ENCODE peak calls at places on chromosomes 13 and 19, in ten cellular contexts. One of them, this sample, is unnamed.

GRCh38 chr19:12782424-12783225 is 7.3 kb upstream of the HOOK2 start:
- DNase-seq in activated T-helper 1 cell treated with Interleukin-2 at 50 U/mL for 16 hours: peak; percentile 93
- DNase-seq in AG08395: peak; percentile 77
- DNase-seq in occipital lobe: peak; percentile 89
- DNase-seq in cardiac fibroblast: peak; percentile 79
- DNase-seq in fibroblast of the conjunctiva: no peak
- DNase-seq in RPMI7951: peak; percentile 82
- DNase-seq in stomach: peak; percentile 80
- DNase-seq in GM23248: peak; percentile 84
- DNase-seq in HEK293T: no peak
- DNase-seq in this sample: peak; percentile 77

GRCh38 chr19:50897191-50897607 is 14.0 kb downstream of the KLK4 start:
- DNase-seq in activated T-helper 1 cell treated with Interleukin-2 at 50 U/mL for 16 hours: no peak
- DNase-seq in AG08395: no peak
- DNase-seq in occipital lobe: no peak
- DNase-seq in cardiac fibroblast: no peak
- DNase-seq in fibroblast of the conjunctiva: no peak
- DNase-seq in RPMI7951: no peak
- DNase-seq in stomach: no peak
- DNase-seq in GM23248: no peak
- DNase-seq in HEK293T: no peak
- DNase-seq in this sample: no peak

GRCh38 chr13:99506632-99507031 is 5.4 kb downstream of the TM9SF2 start:
- DNase-seq in activated T-helper 1 cell treated with Interleukin-2 at 50 U/mL for 16 hours: no peak
- DNase-seq in AG08395: no peak
- DNase-seq in occipital lobe: no peak
- DNase-seq in cardiac fibroblast: no peak
- DNase-seq in fibroblast of the conjunctiva: no peak
- DNase-seq in RPMI7951: no peak
- DNase-seq in stomach: no peak
- DNase-seq in GM23248: no peak
- DNase-seq in HEK293T: no peak
- DNase-seq in this sample: no peak

GRCh38 chr19:37997911-37998344 is 90.9 kb downstream of the SIPA1L3 start:
- DNase-seq in activated T-helper 1 cell treated with Interleukin-2 at 50 U/mL for 16 hours: no peak
- DNase-seq in AG08395: peak; percentile 83
- DNase-seq in occipital lobe: no peak
- DNase-seq in cardiac fibroblast: peak; percentile 98
- DNase-seq in fibroblast of the conjunctiva: peak; percentile 88
- DNase-seq in RPMI7951: peak; percentile 97
- DNase-seq in stomach: no peak
- DNase-seq in GM23248: peak; percentile 96
- DNase-seq in HEK293T: no peak
- DNase-seq in this sample: peak; percentile 98

GRCh38 chr19:32863841-32864240 is 5.7 kb downstream of the SLC7A9 start:
- DNase-seq in activated T-helper 1 cell treated with Interleukin-2 at 50 U/mL for 16 hours: no peak
- DNase-seq in AG08395: no peak
- DNase-seq in occipital lobe: no peak
- DNase-seq in cardiac fibroblast: no peak
- DNase-seq in fibroblast of the conjunctiva: no peak
- DNase-seq in RPMI7951: no peak
- DNase-seq in stomach: no peak
- DNase-seq in GM23248: no peak
- DNase-seq in HEK293T: no peak
- DNase-seq in this sample: no peak

GRCh38 chr19:41708481-41708880 is at the start of gene CEACAM5:
- DNase-seq in activated T-helper 1 cell treated with Interleukin-2 at 50 U/mL for 16 hours: no peak
- DNase-seq in AG08395: no peak
- DNase-seq in occipital lobe: no peak
- DNase-seq in cardiac fibroblast: no peak
- DNase-seq in fibroblast of the conjunctiva: no peak
- DNase-seq in RPMI7951: no peak
- DNase-seq in stomach: no peak
- DNase-seq in GM23248: no peak
- DNase-seq in HEK293T: no peak
- DNase-seq in this sample: no peak

GRCh38 chr19:57171551-57172081 is 4.3 kb upstream of the DUXA start:
- DNase-seq in activated T-helper 1 cell treated with Interleukin-2 at 50 U/mL for 16 hours: peak; percentile 12
- DNase-seq in AG08395: peak; percentile 47
- DNase-seq in occipital lobe: no peak
- DNase-seq in cardiac fibroblast: peak; percentile 18
- DNase-seq in fibroblast of the conjunctiva: no peak
- DNase-seq in RPMI7951: peak; percentile 28
- DNase-seq in stomach: no peak
- DNase-seq in GM23248: peak; percentile 74
- DNase-seq in HEK293T: peak; percentile 54
- DNase-seq in this sample: peak; percentile 55

GRCh38 chr13:59374720-59375119 is 789.0 kb downstream of the DIAPH3 start:
- DNase-seq in activated T-helper 1 cell treated with Interleukin-2 at 50 U/mL for 16 hours: no peak
- DNase-seq in AG08395: no peak
- DNase-seq in occipital lobe: no peak
- DNase-seq in cardiac fibroblast: no peak
- DNase-seq in fibroblast of the conjunctiva: no peak
- DNase-seq in RPMI7951: no peak
- DNase-seq in stomach: no peak
- DNase-seq in GM23248: no peak
- DNase-seq in HEK293T: no peak
- DNase-seq in this sample: no peak

GRCh38 chr13:82076421-82076820 is 1735.5 kb upstream of the SPRY2 start:
- DNase-seq in activated T-helper 1 cell treated with Interleukin-2 at 50 U/mL for 16 hours: no peak
- DNase-seq in AG08395: no peak
- DNase-seq in occipital lobe: no peak
- DNase-seq in cardiac fibroblast: no peak
- DNase-seq in fibroblast of the conjunctiva: no peak
- DNase-seq in RPMI7951: no peak
- DNase-seq in stomach: no peak
- DNase-seq in GM23248: no peak
- DNase-seq in HEK293T: no peak
- DNase-seq in this sample: no peak

GRCh38 chr19:46887240-46887782 is 26.5 kb downstream of the ARHGAP35 start:
- DNase-seq in activated T-helper 1 cell treated with Interleukin-2 at 50 U/mL for 16 hours: no peak
- DNase-seq in AG08395: no peak
- DNase-seq in occipital lobe: no peak
- DNase-seq in cardiac fibroblast: no peak
- DNase-seq in fibroblast of the conjunctiva: no peak
- DNase-seq in RPMI7951: no peak
- DNase-seq in stomach: no peak
- DNase-seq in GM23248: peak; percentile 39
- DNase-seq in HEK293T: no peak
- DNase-seq in this sample: no peak

GRCh38 chr13:40503026-40503425 is 163.4 kb downstream of the FOXO1 start:
- DNase-seq in activated T-helper 1 cell treated with Interleukin-2 at 50 U/mL for 16 hours: no peak
- DNase-seq in AG08395: no peak
- DNase-seq in occipital lobe: no peak
- DNase-seq in cardiac fibroblast: no peak
- DNase-seq in fibroblast of the conjunctiva: no peak
- DNase-seq in RPMI7951: no peak
- DNase-seq in stomach: no peak
- DNase-seq in GM23248: no peak
- DNase-seq in HEK293T: no peak
- DNase-seq in this sample: no peak

GRCh38 chr13:20798027-20798426 is 24.3 kb upstream of the EEF1AKMT1 start:
- DNase-seq in activated T-helper 1 cell treated with Interleukin-2 at 50 U/mL for 16 hours: no peak
- DNase-seq in AG08395: no peak
- DNase-seq in occipital lobe: no peak
- DNase-seq in cardiac fibroblast: no peak
- DNase-seq in fibroblast of the conjunctiva: no peak
- DNase-seq in RPMI7951: no peak
- DNase-seq in stomach: no peak
- DNase-seq in GM23248: no peak
- DNase-seq in HEK293T: no peak
- DNase-seq in this sample: no peak

GRCh38 chr19:16531380-16531669 is 10.9 kb downstream of the CHERP start:
- DNase-seq in activated T-helper 1 cell treated with Interleukin-2 at 50 U/mL for 16 hours: no peak
- DNase-seq in AG08395: no peak
- DNase-seq in occipital lobe: no peak
- DNase-seq in cardiac fibroblast: no peak
- DNase-seq in fibroblast of the conjunctiva: no peak
- DNase-seq in RPMI7951: no peak
- DNase-seq in stomach: no peak
- DNase-seq in GM23248: no peak
- DNase-seq in HEK293T: no peak
- DNase-seq in this sample: no peak

GRCh38 chr19:10752237-10752912 is 34.5 kb downstream of the DNM2 start:
- DNase-seq in activated T-helper 1 cell treated with Interleukin-2 at 50 U/mL for 16 hours: no peak
- DNase-seq in AG08395: no peak
- DNase-seq in occipital lobe: peak; percentile 81
- DNase-seq in cardiac fibroblast: no peak
- DNase-seq in fibroblast of the conjunctiva: no peak
- DNase-seq in RPMI7951: no peak
- DNase-seq in stomach: no peak
- DNase-seq in GM23248: no peak
- DNase-seq in HEK293T: no peak
- DNase-seq in this sample: no peak

GRCh38 chr13:109704771-109705628 is 81.4 kb downstream of the IRS2 start:
- DNase-seq in activated T-helper 1 cell treated with Interleukin-2 at 50 U/mL for 16 hours: no peak
- DNase-seq in AG08395: no peak
- DNase-seq in occipital lobe: no peak
- DNase-seq in cardiac fibroblast: peak; percentile 28
- DNase-seq in fibroblast of the conjunctiva: no peak
- DNase-seq in RPMI7951: no peak
- DNase-seq in stomach: peak; percentile 57
- DNase-seq in GM23248: peak; percentile 20
- DNase-seq in HEK293T: no peak
- DNase-seq in this sample: no peak

GRCh38 chr19:47270408-47270807 is 4.3 kb upstream of the INAFM1 start:
- DNase-seq in activated T-helper 1 cell treated with Interleukin-2 at 50 U/mL for 16 hours: no peak
- DNase-seq in AG08395: no peak
- DNase-seq in occipital lobe: no peak
- DNase-seq in cardiac fibroblast: no peak
- DNase-seq in fibroblast of the conjunctiva: no peak
- DNase-seq in RPMI7951: no peak
- DNase-seq in stomach: no peak
- DNase-seq in GM23248: no peak
- DNase-seq in HEK293T: no peak
- DNase-seq in this sample: no peak

GRCh38 chr13:111153977-111154332 is 38.8 kb downstream of the ARHGEF7 start:
- DNase-seq in activated T-helper 1 cell treated with Interleukin-2 at 50 U/mL for 16 hours: peak; percentile 26
- DNase-seq in AG08395: peak; percentile 43
- DNase-seq in occipital lobe: no peak
- DNase-seq in cardiac fibroblast: peak; percentile 52
- DNase-seq in fibroblast of the conjunctiva: no peak
- DNase-seq in RPMI7951: peak; percentile 45
- DNase-seq in stomach: no peak
- DNase-seq in GM23248: no peak
- DNase-seq in HEK293T: peak; percentile 17
- DNase-seq in this sample: peak; percentile 38

GRCh38 chr13:53272873-53273272 is 244.3 kb downstream of the OLFM4 start:
- DNase-seq in activated T-helper 1 cell treated with Interleukin-2 at 50 U/mL for 16 hours: no peak
- DNase-seq in AG08395: no peak
- DNase-seq in occipital lobe: no peak
- DNase-seq in cardiac fibroblast: no peak
- DNase-seq in fibroblast of the conjunctiva: no peak
- DNase-seq in RPMI7951: no peak
- DNase-seq in stomach: no peak
- DNase-seq in GM23248: no peak
- DNase-seq in HEK293T: no peak
- DNase-seq in this sample: no peak

This sample was measured in M059J.